ENCODE peak calls at places on chromosomes 1 and 21, in four cellular contexts. J, K, O and L are unnamed samples.

GRCh38 chr1:99784143-99784542 is 17.7 kb upstream of the FRRS1 start:
- DNase-seq in J (no peak), K (no peak), O (no peak), L (no peak)

GRCh38 chr1:107572674-107573205 is 392.2 kb downstream of the VAV3 start:
- DNase-seq in J (no peak), K (no peak), O (peak), L (no peak)

GRCh38 chr1:49351744-49352143 is 575.1 kb upstream of the BEND5 start:
- DNase-seq in J (no peak), K (no peak), O (no peak), L (no peak)

GRCh38 chr1:176996455-176997090 is 167.9 kb downstream of the ASTN1 start:
- DNase-seq in J (no peak), K (no peak), O (no peak), L (no peak)

GRCh38 chr1:246114369-246114768 is 392.7 kb downstream of the SMYD3 start:
- DNase-seq in J (no peak), K (no peak), O (no peak), L (peak)

GRCh38 chr21:29187939-29188338 is 57.5 kb downstream of the MAP3K7CL start:
- DNase-seq in J (no peak), K (no peak), O (no peak), L (no peak)

GRCh38 chr1:57886376-57886775 is 462.5 kb upstream of the DAB1 start:
- DNase-seq in J (no peak), K (no peak), O (no peak), L (no peak)

GRCh38 chr1:116766616-116767469 is 12.6 kb downstream of the CD2 start:
- DNase-seq in J (no peak), K (no peak), O (no peak), L (no peak)

GRCh38 chr1:12810691-12811408 is 19.7 kb downstream of the PRAMEF1 start:
- DNase-seq in J (no peak), K (no peak), O (no peak), L (no peak)

GRCh38 chr1:4310396-4310923 is 343.9 kb upstream of the AJAP1 start:
- DNase-seq in J (no peak), K (peak), O (no peak), L (no peak)

GRCh38 chr1:18645172-18646090 is 14.8 kb downstream of the PAX7 start:
- DNase-seq in J (no peak), K (no peak), O (no peak), L (no peak)

GRCh38 chr1:235266325-235266724 is 61.7 kb downstream of the ARID4B start:
- DNase-seq in J (no peak), K (no peak), O (no peak), L (no peak)

GRCh38 chr1:28756846-28757245 is 20.1 kb downstream of the YTHDF2 start:
- DNase-seq in J (no peak), K (no peak), O (no peak), L (no peak)

GRCh38 chr1:226798427-226799411 is 59.6 kb upstream of the ITPKB start:
- DNase-seq in J (no peak), K (peak), O (no peak), L (peak)

DNA sequence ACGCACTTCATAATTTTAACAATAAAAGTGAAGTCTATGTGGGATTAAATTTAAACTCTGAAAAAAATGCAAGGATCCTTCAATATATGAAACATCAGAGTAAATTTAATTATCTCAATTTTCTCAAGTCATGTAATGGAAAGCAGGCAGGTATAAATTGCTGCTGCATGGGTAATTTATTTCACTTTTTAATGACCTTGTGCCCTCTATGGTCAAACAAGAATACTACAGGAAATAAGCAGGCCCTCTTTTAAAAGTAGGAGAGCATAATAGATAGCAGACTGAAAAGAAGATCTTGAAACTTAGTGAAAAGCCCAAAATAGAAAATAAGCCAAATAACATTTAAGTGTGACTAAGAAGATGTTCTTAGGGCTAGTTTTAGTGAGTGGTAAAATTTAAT is 22.9 kb downstream of the BCAS2 start:
- DNase-seq in J (peak), K (peak), O (peak), L (no peak)
- TF ChIP-seq CTCF in J (peak), K (peak), O (peak), L (peak)

GRCh38 chr1:38964140-38964548 is 22.5 kb upstream of the RHBDL2 start:
- DNase-seq in J (peak), K (peak), O (no peak), L (no peak)
- TF ChIP-seq CTCF in J (peak), K (peak), O (peak), L (no peak)

GRCh38 chr21:25887166-25887565 is 152.4 kb downstream of the GABPA start:
- DNase-seq in J (no peak), K (no peak), O (no peak), L (no peak)
- TF ChIP-seq CTCF in J (no peak), K (peak), O (no peak), L (peak)

DNA sequence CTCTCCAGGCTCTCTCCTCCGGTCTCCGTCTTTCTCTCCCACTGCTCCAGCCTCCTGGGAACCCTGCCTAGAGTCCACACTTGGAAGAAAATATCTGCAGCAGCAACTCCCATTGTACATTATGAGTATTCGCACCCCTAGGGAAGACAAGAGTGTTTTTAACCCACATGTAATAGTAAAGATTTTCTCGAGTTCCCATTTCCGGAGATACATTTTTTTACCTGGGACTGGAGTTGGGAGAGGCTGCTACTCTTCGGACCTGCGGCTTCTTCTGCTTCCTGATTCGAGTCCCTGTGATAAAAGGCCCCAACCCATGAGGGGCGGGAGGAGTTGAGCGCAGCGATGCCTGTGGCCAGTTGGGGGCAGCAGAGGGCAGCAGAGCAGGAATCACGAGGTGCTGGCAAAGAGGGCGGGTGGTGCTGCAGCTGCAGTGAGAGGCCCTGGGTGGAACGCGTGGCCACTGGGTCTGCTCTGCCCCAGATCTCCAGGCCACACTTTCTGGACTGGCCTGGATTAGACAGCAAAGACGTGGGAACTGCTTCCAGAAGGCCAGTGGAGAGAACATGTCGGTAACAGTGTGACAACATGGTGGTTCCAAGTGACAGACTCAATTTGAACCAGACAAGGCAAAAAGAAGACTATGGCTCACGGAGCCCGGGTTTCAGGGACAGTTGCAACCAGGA is 221.0 kb upstream of the CSF3R start:
- DNase-seq in J (peak), K (peak), O (peak), L (peak)
- TF ChIP-seq CTCF in J (peak), K (peak), O (peak), L (peak)

DNA sequence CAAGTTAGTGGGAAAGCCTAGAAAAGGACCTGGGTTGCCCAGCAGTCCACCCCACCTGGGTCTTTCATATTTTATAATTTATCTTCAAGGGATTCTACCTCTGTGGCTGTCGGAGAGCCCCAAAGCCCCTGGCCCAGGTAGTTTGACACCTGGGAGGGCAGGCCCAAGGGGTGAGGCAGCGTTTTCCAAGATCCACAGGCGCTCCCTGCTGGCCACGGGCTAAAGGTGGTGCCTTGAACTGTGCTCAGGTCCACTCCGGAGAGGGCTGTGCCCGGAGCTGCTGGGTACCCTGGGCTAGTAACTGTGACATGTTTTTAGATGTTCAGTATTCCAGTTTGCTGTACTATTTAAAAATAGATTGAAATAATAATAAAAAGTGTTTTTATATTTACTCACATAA is 37.2 kb upstream of the CRNN start:
- DNase-seq in J (no peak), K (no peak), O (no peak), L (peak)
- TF ChIP-seq CTCF in J (no peak), K (no peak), O (no peak), L (peak)